ENCODE peak calls at places on chromosomes 5 and 9, in five cellular contexts. T is lung, W is GM04504, R is mesothelial cell of epicardium, H is spleen. M is an unnamed sample.

GRCh38 chr5:14779975-14780374 is 91.6 kb downstream of the ANKH start:
- DNase-seq in T (no peak), R (no peak), H (no peak), W (no peak), M (no peak)

GRCh38 chr5:13524931-13525330 is 419.6 kb downstream of the DNAH5 start:
- DNase-seq in T (no peak), W (no peak), R (no peak), H (no peak), M (no peak)

GRCh38 chr9:110752766-110753165 is 84.2 kb downstream of the MUSK start:
- DNase-seq in T (no peak), W (peak; percentile 93), H (no peak), R (no peak), M (peak; percentile 74)

GRCh38 chr5:67983251-67983941 is 232.2 kb upstream of the PIK3R1 start:
- DNase-seq in T (no peak), R (no peak), W (peak; percentile 62), H (no peak), M (no peak)

GRCh38 chr5:114362977-114363721 is 1.3 kb downstream of the KCNN2 start:
- DNase-seq in W (no peak), H (no peak), T (no peak), R (peak; percentile 42), M (no peak)

GRCh38 chr5:45601424-45601823 is 94.8 kb downstream of the HCN1 start:
- DNase-seq in T (no peak), H (no peak), W (no peak), R (no peak), M (no peak)

GRCh38 chr5:161966544-161966943 is 101.0 kb upstream of the GABRG2 start:
- DNase-seq in T (no peak), R (no peak), H (no peak), W (no peak), M (no peak)

GRCh38 chr5:143662020-143662419 is 149.9 kb upstream of the HMHB1 start:
- DNase-seq in W (no peak), T (no peak), H (no peak), R (no peak), M (no peak)

GRCh38 chr5:115816226-115817042 is at the start of gene CDO1:
- DNase-seq in H (peak; percentile 79), W (no peak), T (no peak), R (peak; percentile 72), M (peak; percentile 61)

GRCh38 chr5:80667384-80667783 is 12.6 kb upstream of the DHFR start:
- DNase-seq in W (no peak), H (peak; percentile 55), R (no peak), T (no peak), M (no peak)

GRCh38 chr9:134365791-134366222 is 39.6 kb downstream of the RXRA start:
- DNase-seq in T (no peak), W (peak; percentile 53), R (no peak), H (no peak), M (no peak)

GRCh38 chr9:16575142-16575877 is 295.2 kb downstream of the BNC2 start:
- DNase-seq in T (no peak), H (no peak), W (no peak), R (no peak), M (no peak)

GRCh38 chr9:34430843-34431437 is 27.4 kb downstream of the FAM219A start:
- DNase-seq in W (peak; percentile 65), T (peak; percentile 32), H (no peak), R (peak; percentile 62), M (no peak)

GRCh38 chr5:81235287-81236072 is 2.4 kb downstream of the CKMT2 start:
- DNase-seq in W (no peak), H (no peak), T (no peak), R (no peak), M (no peak)

GRCh38 chr5:64347308-64347707 is 158.5 kb upstream of the RGS7BP start:
- DNase-seq in R (no peak), W (no peak), H (no peak), T (no peak), M (no peak)

GRCh38 chr9:8856686-8857329 is 1057.2 kb upstream of the DMAC1 start:
- DNase-seq in T (no peak), W (no peak), R (peak; percentile 37), H (no peak), M (no peak)

GRCh38 chr5:124954784-124955183 is 208.3 kb upstream of the ZNF608 start:
- DNase-seq in R (no peak), W (no peak), H (no peak), T (no peak), M (no peak)

GRCh38 chr9:77598961-77599360 is 49.2 kb downstream of the GNA14 start:
- DNase-seq in H (no peak), W (no peak), R (no peak), T (no peak), M (no peak)

GRCh38 chr5:179228341-179229121 is 116.7 kb downstream of the ADAMTS2 start:
- DNase-seq in R (no peak), H (peak; percentile 55), T (no peak), W (no peak), M (peak; percentile 59)

GRCh38 chr5:127909821-127910220 is 173.7 kb upstream of the SLC12A2 start:
- DNase-seq in H (no peak), W (no peak), T (no peak), R (no peak), M (no peak)

GRCh38 chr9:34551751-34552605 is 29.2 kb upstream of the ENHO start:
- DNase-seq in W (no peak), H (peak; percentile 62), R (no peak), T (no peak), M (peak; percentile 44)

GRCh38 chr5:124986667-124987066 is 240.2 kb upstream of the ZNF608 start:
- DNase-seq in H (no peak), T (no peak), R (no peak), W (no peak), M (no peak)

GRCh38 chr5:143896981-143897380 is 85.0 kb downstream of the HMHB1 start:
- DNase-seq in T (no peak), H (no peak), R (no peak), W (no peak), M (no peak)

GRCh38 chr9:114390952-114391351 is 3.2 kb upstream of the AKNA start:
- DNase-seq in H (no peak), T (no peak), R (no peak), W (no peak), M (no peak)